ENCODE peak calls at places on chromosomes 2 and 18, in ten cellular contexts. One of them, this sample, is unnamed.

GRCh38 chr2:189155795-189156194 is 23.8 kb downstream of the COL5A2 start:
- DNase-seq in stimulated activated CD8-positive, alpha-beta memory T cell treated with anti-CD3 and anti-CD28 coated beads, Interleukin-7, amount 100 ng/mL, for 1 hour: no peak
- DNase-seq in GM13976: no peak
- DNase-seq in stimulated activated naive B cell treated with anti-CD40 and anti-IgM and Interleukin-4, amounts not matched to agents 10 μg/mL and 1 μg/mL and 100 μg/mL, for 72 hours: no peak
- DNase-seq in GM04503: no peak
- DNase-seq in AG20443: no peak
- DNase-seq in K562: no peak
- DNase-seq in neural crest cell: no peak
- DNase-seq in left colon: no peak
- DNase-seq in sciatic nerve: no peak
- DNase-seq in this sample: no peak

GRCh38 chr2:240499309-240500301 is 58.2 kb downstream of the ANKMY1 start:
- DNase-seq in sciatic nerve: peak; percentile 51
- DNase-seq in GM04503: no peak
- DNase-seq in left colon: no peak
- DNase-seq in stimulated activated naive B cell treated with anti-CD40 and anti-IgM and Interleukin-4, amounts not matched to agents 10 μg/mL and 1 μg/mL and 100 μg/mL, for 72 hours: no peak
- DNase-seq in stimulated activated CD8-positive, alpha-beta memory T cell treated with anti-CD3 and anti-CD28 coated beads, Interleukin-7, amount 100 ng/mL, for 1 hour: no peak
- DNase-seq in neural crest cell: no peak
- DNase-seq in AG20443: peak; percentile 6
- DNase-seq in K562: no peak
- DNase-seq in GM13976: peak; percentile 33
- DNase-seq in this sample: no peak

GRCh38 chr2:31270136-31270535 is 36.2 kb downstream of the EHD3 start:
- DNase-seq in left colon: no peak
- DNase-seq in neural crest cell: no peak
- DNase-seq in AG20443: peak; percentile 68
- DNase-seq in stimulated activated CD8-positive, alpha-beta memory T cell treated with anti-CD3 and anti-CD28 coated beads, Interleukin-7, amount 100 ng/mL, for 1 hour: no peak
- DNase-seq in K562: no peak
- DNase-seq in GM13976: no peak
- DNase-seq in sciatic nerve: no peak
- DNase-seq in GM04503: peak; percentile 53
- DNase-seq in stimulated activated naive B cell treated with anti-CD40 and anti-IgM and Interleukin-4, amounts not matched to agents 10 μg/mL and 1 μg/mL and 100 μg/mL, for 72 hours: no peak
- DNase-seq in this sample: no peak

GRCh38 chr2:57802243-57802642 is 244.4 kb upstream of the VRK2 start:
- DNase-seq in stimulated activated CD8-positive, alpha-beta memory T cell treated with anti-CD3 and anti-CD28 coated beads, Interleukin-7, amount 100 ng/mL, for 1 hour: no peak
- DNase-seq in GM13976: no peak
- DNase-seq in K562: no peak
- DNase-seq in sciatic nerve: no peak
- DNase-seq in left colon: no peak
- DNase-seq in GM04503: no peak
- DNase-seq in AG20443: no peak
- DNase-seq in stimulated activated naive B cell treated with anti-CD40 and anti-IgM and Interleukin-4, amounts not matched to agents 10 μg/mL and 1 μg/mL and 100 μg/mL, for 72 hours: no peak
- DNase-seq in neural crest cell: no peak
- DNase-seq in this sample: no peak

GRCh38 chr2:238913931-238914647 is 66.2 kb downstream of the TWIST2 start:
- DNase-seq in stimulated activated CD8-positive, alpha-beta memory T cell treated with anti-CD3 and anti-CD28 coated beads, Interleukin-7, amount 100 ng/mL, for 1 hour: no peak
- DNase-seq in stimulated activated naive B cell treated with anti-CD40 and anti-IgM and Interleukin-4, amounts not matched to agents 10 μg/mL and 1 μg/mL and 100 μg/mL, for 72 hours: no peak
- DNase-seq in GM04503: no peak
- DNase-seq in AG20443: no peak
- DNase-seq in neural crest cell: no peak
- DNase-seq in K562: no peak
- DNase-seq in left colon: no peak
- DNase-seq in GM13976: no peak
- DNase-seq in sciatic nerve: peak; percentile 40
- DNase-seq in this sample: no peak

GRCh38 chr2:120445431-120446143 is 99.7 kb downstream of the INHBB start:
- DNase-seq in AG20443: peak; percentile 33
- DNase-seq in neural crest cell: no peak
- DNase-seq in stimulated activated CD8-positive, alpha-beta memory T cell treated with anti-CD3 and anti-CD28 coated beads, Interleukin-7, amount 100 ng/mL, for 1 hour: no peak
- DNase-seq in GM04503: no peak
- DNase-seq in K562: no peak
- DNase-seq in GM13976: no peak
- DNase-seq in left colon: no peak
- DNase-seq in stimulated activated naive B cell treated with anti-CD40 and anti-IgM and Interleukin-4, amounts not matched to agents 10 μg/mL and 1 μg/mL and 100 μg/mL, for 72 hours: no peak
- DNase-seq in sciatic nerve: peak; percentile 25
- DNase-seq in this sample: no peak

GRCh38 chr2:69214898-69215297 is 172.1 kb downstream of the GFPT1 start:
- DNase-seq in stimulated activated naive B cell treated with anti-CD40 and anti-IgM and Interleukin-4, amounts not matched to agents 10 μg/mL and 1 μg/mL and 100 μg/mL, for 72 hours: no peak
- DNase-seq in sciatic nerve: no peak
- DNase-seq in GM13976: no peak
- DNase-seq in K562: peak; percentile 3
- DNase-seq in stimulated activated CD8-positive, alpha-beta memory T cell treated with anti-CD3 and anti-CD28 coated beads, Interleukin-7, amount 100 ng/mL, for 1 hour: no peak
- DNase-seq in AG20443: peak; percentile 35
- DNase-seq in neural crest cell: no peak
- DNase-seq in GM04503: no peak
- DNase-seq in left colon: no peak
- DNase-seq in this sample: no peak

GRCh38 chr2:46643493-46643892 is 164.1 kb downstream of the TMEM247 start:
- DNase-seq in stimulated activated naive B cell treated with anti-CD40 and anti-IgM and Interleukin-4, amounts not matched to agents 10 μg/mL and 1 μg/mL and 100 μg/mL, for 72 hours: no peak
- DNase-seq in neural crest cell: no peak
- DNase-seq in stimulated activated CD8-positive, alpha-beta memory T cell treated with anti-CD3 and anti-CD28 coated beads, Interleukin-7, amount 100 ng/mL, for 1 hour: no peak
- DNase-seq in sciatic nerve: no peak
- DNase-seq in GM13976: no peak
- DNase-seq in left colon: no peak
- DNase-seq in GM04503: no peak
- DNase-seq in K562: no peak
- DNase-seq in AG20443: no peak
- DNase-seq in this sample: no peak

GRCh38 chr2:237125967-237126366 is 40.3 kb downstream of the COPS8 start:
- DNase-seq in stimulated activated CD8-positive, alpha-beta memory T cell treated with anti-CD3 and anti-CD28 coated beads, Interleukin-7, amount 100 ng/mL, for 1 hour: no peak
- DNase-seq in GM04503: no peak
- DNase-seq in stimulated activated naive B cell treated with anti-CD40 and anti-IgM and Interleukin-4, amounts not matched to agents 10 μg/mL and 1 μg/mL and 100 μg/mL, for 72 hours: no peak
- DNase-seq in GM13976: no peak
- DNase-seq in neural crest cell: no peak
- DNase-seq in K562: no peak
- DNase-seq in sciatic nerve: no peak
- DNase-seq in AG20443: no peak
- DNase-seq in left colon: no peak
- DNase-seq in this sample: no peak

GRCh38 chr2:27489118-27489497 is 435 bp downstream of the IFT172 start:
- DNase-seq in sciatic nerve: no peak
- DNase-seq in left colon: peak; percentile 14
- DNase-seq in AG20443: peak; percentile 20
- DNase-seq in GM13976: no peak
- DNase-seq in stimulated activated CD8-positive, alpha-beta memory T cell treated with anti-CD3 and anti-CD28 coated beads, Interleukin-7, amount 100 ng/mL, for 1 hour: no peak
- DNase-seq in K562: peak; percentile 34
- DNase-seq in stimulated activated naive B cell treated with anti-CD40 and anti-IgM and Interleukin-4, amounts not matched to agents 10 μg/mL and 1 μg/mL and 100 μg/mL, for 72 hours: no peak
- DNase-seq in GM04503: no peak
- DNase-seq in neural crest cell: no peak
- DNase-seq in this sample: no peak

GRCh38 chr2:205712508-205712907 is 30.2 kb downstream of the NRP2 start:
- DNase-seq in stimulated activated naive B cell treated with anti-CD40 and anti-IgM and Interleukin-4, amounts not matched to agents 10 μg/mL and 1 μg/mL and 100 μg/mL, for 72 hours: peak; percentile 47
- DNase-seq in neural crest cell: no peak
- DNase-seq in stimulated activated CD8-positive, alpha-beta memory T cell treated with anti-CD3 and anti-CD28 coated beads, Interleukin-7, amount 100 ng/mL, for 1 hour: no peak
- DNase-seq in GM13976: no peak
- DNase-seq in AG20443: peak; percentile 36
- DNase-seq in sciatic nerve: no peak
- DNase-seq in left colon: no peak
- DNase-seq in GM04503: no peak
- DNase-seq in K562: no peak
- DNase-seq in this sample: no peak

GRCh38 chr2:69149631-69150215 is 136.7 kb downstream of the ANTXR1 start:
- DNase-seq in stimulated activated naive B cell treated with anti-CD40 and anti-IgM and Interleukin-4, amounts not matched to agents 10 μg/mL and 1 μg/mL and 100 μg/mL, for 72 hours: no peak
- DNase-seq in stimulated activated CD8-positive, alpha-beta memory T cell treated with anti-CD3 and anti-CD28 coated beads, Interleukin-7, amount 100 ng/mL, for 1 hour: no peak
- DNase-seq in sciatic nerve: peak; percentile 66
- DNase-seq in K562: no peak
- DNase-seq in neural crest cell: no peak
- DNase-seq in AG20443: peak; percentile 61
- DNase-seq in left colon: no peak
- DNase-seq in GM13976: no peak
- DNase-seq in GM04503: peak; percentile 30
- DNase-seq in this sample: no peak

GRCh38 chr2:96734899-96735585 is 4.8 kb downstream of the LMAN2L start:
- DNase-seq in GM13976: no peak
- DNase-seq in stimulated activated CD8-positive, alpha-beta memory T cell treated with anti-CD3 and anti-CD28 coated beads, Interleukin-7, amount 100 ng/mL, for 1 hour: no peak
- DNase-seq in neural crest cell: no peak
- DNase-seq in sciatic nerve: no peak
- DNase-seq in GM04503: no peak
- DNase-seq in K562: peak; percentile 34
- DNase-seq in stimulated activated naive B cell treated with anti-CD40 and anti-IgM and Interleukin-4, amounts not matched to agents 10 μg/mL and 1 μg/mL and 100 μg/mL, for 72 hours: no peak
- DNase-seq in left colon: no peak
- DNase-seq in AG20443: no peak
- DNase-seq in this sample: no peak

GRCh38 chr2:231189571-231190495 is 8.6 kb upstream of the ARMC9 start:
- DNase-seq in stimulated activated CD8-positive, alpha-beta memory T cell treated with anti-CD3 and anti-CD28 coated beads, Interleukin-7, amount 100 ng/mL, for 1 hour: no peak
- DNase-seq in neural crest cell: no peak
- DNase-seq in sciatic nerve: no peak
- DNase-seq in stimulated activated naive B cell treated with anti-CD40 and anti-IgM and Interleukin-4, amounts not matched to agents 10 μg/mL and 1 μg/mL and 100 μg/mL, for 72 hours: no peak
- DNase-seq in AG20443: peak; percentile 76
- DNase-seq in K562: no peak
- DNase-seq in left colon: peak; percentile 31
- DNase-seq in GM13976: peak; percentile 21
- DNase-seq in GM04503: no peak
- DNase-seq in this sample: no peak

GRCh38 chr2:172865422-172865821 is 129.8 kb downstream of the RAPGEF4 start:
- DNase-seq in stimulated activated naive B cell treated with anti-CD40 and anti-IgM and Interleukin-4, amounts not matched to agents 10 μg/mL and 1 μg/mL and 100 μg/mL, for 72 hours: no peak
- DNase-seq in stimulated activated CD8-positive, alpha-beta memory T cell treated with anti-CD3 and anti-CD28 coated beads, Interleukin-7, amount 100 ng/mL, for 1 hour: no peak
- DNase-seq in AG20443: no peak
- DNase-seq in K562: no peak
- DNase-seq in GM04503: no peak
- DNase-seq in GM13976: no peak
- DNase-seq in left colon: no peak
- DNase-seq in neural crest cell: no peak
- DNase-seq in sciatic nerve: no peak
- DNase-seq in this sample: no peak

GRCh38 chr18:55097406-55098170 is 138.3 kb upstream of the CCDC68 start:
- DNase-seq in K562: peak; percentile 12
- DNase-seq in GM04503: peak; percentile 55
- DNase-seq in left colon: no peak
- DNase-seq in stimulated activated naive B cell treated with anti-CD40 and anti-IgM and Interleukin-4, amounts not matched to agents 10 μg/mL and 1 μg/mL and 100 μg/mL, for 72 hours: no peak
- DNase-seq in neural crest cell: no peak
- DNase-seq in stimulated activated CD8-positive, alpha-beta memory T cell treated with anti-CD3 and anti-CD28 coated beads, Interleukin-7, amount 100 ng/mL, for 1 hour: no peak
- DNase-seq in AG20443: peak; percentile 57
- DNase-seq in GM13976: no peak
- DNase-seq in sciatic nerve: no peak
- DNase-seq in this sample: peak; percentile 21

GRCh38 chr18:56473400-56474059 is 164.9 kb downstream of the TXNL1 start:
- DNase-seq in neural crest cell: no peak
- DNase-seq in stimulated activated CD8-positive, alpha-beta memory T cell treated with anti-CD3 and anti-CD28 coated beads, Interleukin-7, amount 100 ng/mL, for 1 hour: no peak
- DNase-seq in GM04503: no peak
- DNase-seq in K562: peak; percentile 57
- DNase-seq in left colon: no peak
- DNase-seq in AG20443: no peak
- DNase-seq in GM13976: no peak
- DNase-seq in sciatic nerve: no peak
- DNase-seq in stimulated activated naive B cell treated with anti-CD40 and anti-IgM and Interleukin-4, amounts not matched to agents 10 μg/mL and 1 μg/mL and 100 μg/mL, for 72 hours: no peak
- DNase-seq in this sample: no peak

GRCh38 chr2:147844691-147845607 is at the start of gene ACVR2A:
- DNase-seq in stimulated activated naive B cell treated with anti-CD40 and anti-IgM and Interleukin-4, amounts not matched to agents 10 μg/mL and 1 μg/mL and 100 μg/mL, for 72 hours: peak; percentile 23
- DNase-seq in AG20443: peak; percentile 23
- DNase-seq in left colon: peak; percentile 56
- DNase-seq in stimulated activated CD8-positive, alpha-beta memory T cell treated with anti-CD3 and anti-CD28 coated beads, Interleukin-7, amount 100 ng/mL, for 1 hour: no peak
- DNase-seq in GM13976: peak; percentile 76
- DNase-seq in neural crest cell: peak; percentile 22
- DNase-seq in GM04503: no peak
- DNase-seq in K562: peak; percentile 44
- DNase-seq in sciatic nerve: peak; percentile 66
- DNase-seq in this sample: peak; percentile 66